ENCODE peak calls at places on chromosomes 16 and 17, in ten cellular contexts. R is fibroblast of the conjunctiva, E is T-helper 2 cell, K is NCI-H1048, I is GM10248, A is NCI-H2081, S is fibroblast of lung, O is activated T-helper 1 cell treated with Interleukin-2 at 50 U/mL for 16 hours, B is GF-D8, W is BJ. F is an unnamed sample.

GRCh38 chr17:61415374-61416210 is 15.9 kb downstream of the TBX2 start:
- DNase-seq in R (no peak), K (no peak), B (no peak), S (peak), E (no peak), A (no peak), W (no peak), O (no peak), I (no peak), F (no peak)

GRCh38 chr16:51327001-51327400 is 175.9 kb upstream of the SALL1 start:
- DNase-seq in B (no peak), K (no peak), S (peak), A (no peak), I (no peak), E (no peak), O (no peak), W (peak), R (peak), F (no peak)

GRCh38 chr16:85571813-85572619 is 41.1 kb upstream of the GSE1 start:
- DNase-seq in O (no peak), R (no peak), B (peak), A (no peak), S (no peak), I (peak), K (no peak), E (no peak), W (no peak), F (no peak)

GRCh38 chr17:77779711-77780539 is 178.6 kb upstream of the TNRC6C start:
- DNase-seq in O (no peak), B (no peak), R (no peak), S (no peak), E (no peak), A (no peak), K (no peak), I (no peak), W (no peak), F (no peak)

GRCh38 chr17:42287305-42288077 is 807 bp upstream of the STAT5A start:
- DNase-seq in A (no peak), K (no peak), E (peak), I (peak), S (peak), B (peak), R (no peak), W (no peak), O (no peak), F (no peak)

GRCh38 chr17:49851387-49852291 is 3.8 kb upstream of the TAC4 start:
- DNase-seq in R (no peak), K (no peak), W (no peak), O (peak), I (peak), A (peak), E (peak), S (peak), B (no peak), F (peak)

GRCh38 chr17:68399638-68400403 is 57.5 kb downstream of the WIPI1 start:
- DNase-seq in A (no peak), S (peak), W (no peak), O (no peak), E (no peak), R (peak), K (no peak), B (no peak), I (no peak), F (no peak)

GRCh38 chr17:32350662-32351418 is 883 bp downstream of the ZNF207 start:
- DNase-seq in S (peak), R (peak), I (peak), W (no peak), K (no peak), O (no peak), A (no peak), E (peak), B (peak), F (peak)

GRCh38 chr17:76551685-76552084 is 11.8 kb downstream of the PRCD start:
- DNase-seq in A (no peak), K (no peak), W (no peak), O (no peak), S (no peak), I (no peak), E (no peak), B (no peak), R (no peak), F (no peak)

GRCh38 chr16:71865173-71865863 is 18.7 kb downstream of the ZNF821 start:
- DNase-seq in A (no peak), I (no peak), R (no peak), K (no peak), O (no peak), W (no peak), B (no peak), S (no peak), E (no peak), F (no peak)

GRCh38 chr16:80500116-80500859 is 40.5 kb upstream of the DYNLRB2 start:
- DNase-seq in R (no peak), I (no peak), E (no peak), K (no peak), A (no peak), O (no peak), B (no peak), S (no peak), W (no peak), F (no peak)

GRCh38 chr16:3963203-3963602 is 82.7 kb upstream of the CREBBP start:
- DNase-seq in R (no peak), K (no peak), W (no peak), A (no peak), E (peak), I (no peak), B (no peak), S (no peak), O (peak), F (peak)

GRCh38 chr16:58499615-58500328 is at the start of gene NDRG4:
- DNase-seq in O (no peak), I (peak), E (peak), K (peak), S (peak), B (no peak), A (peak), R (peak), W (peak), F (peak)

GRCh38 chr17:35588196-35588920 is 1.2 kb downstream of the AP2B1 start:
- DNase-seq in O (no peak), I (peak), A (no peak), E (no peak), R (no peak), W (no peak), S (peak), K (no peak), B (no peak), F (no peak)

GRCh38 chr17:73192894-73193701 is at the start of gene COG1:
- DNase-seq in E (peak), R (peak), W (no peak), K (peak), S (peak), A (peak), O (peak), I (peak), B (peak), F (peak)

GRCh38 chr17:81009124-81009523 is 17.5 kb downstream of the CHMP6 start:
- DNase-seq in A (no peak), R (no peak), E (no peak), B (no peak), I (no peak), O (no peak), K (no peak), S (no peak), W (no peak), F (no peak)

GRCh38 chr16:65538945-65539344 is 417.1 kb upstream of the CDH11 start:
- DNase-seq in E (no peak), B (no peak), W (peak), O (no peak), K (no peak), I (no peak), R (no peak), A (no peak), S (no peak), F (no peak)

GRCh38 chr17:17930674-17931073 is 41.5 kb downstream of the TOM1L2 start:
- DNase-seq in R (no peak), S (no peak), E (no peak), W (no peak), A (no peak), B (no peak), I (no peak), O (no peak), K (no peak), F (no peak)

GRCh38 chr16:46673320-46674013 is 15.5 kb downstream of the VPS35 start:
- DNase-seq in K (no peak), A (peak), E (peak), B (peak), R (peak), O (no peak), W (no peak), I (peak), S (peak), F (peak)

GRCh38 chr16:30813821-30814189 is 26.8 kb upstream of the ZNF629 start:
- DNase-seq in I (no peak), B (no peak), S (no peak), R (no peak), E (no peak), O (no peak), K (no peak), A (no peak), W (no peak), F (no peak)

GRCh38 chr17:33210240-33210639 is 82.9 kb downstream of the ASIC2 start:
- DNase-seq in R (no peak), O (no peak), I (no peak), B (no peak), S (no peak), E (no peak), K (no peak), W (no peak), A (no peak), F (no peak)

GRCh38 chr17:50799582-50799981 is 32.3 kb upstream of the ANKRD40CL start:
- DNase-seq in R (no peak), S (no peak), B (no peak), O (no peak), W (no peak), E (no peak), K (no peak), I (no peak), A (no peak), F (no peak)

GRCh38 chr17:63943745-63944144 is 11.6 kb upstream of the CD79B start:
- DNase-seq in R (no peak), O (no peak), B (no peak), E (no peak), I (no peak), K (no peak), A (no peak), W (no peak), S (no peak), F (no peak)

GRCh38 chr16:10136916-10137315 is 45.3 kb downstream of the GRIN2A start:
- DNase-seq in K (no peak), A (no peak), E (no peak), R (no peak), W (no peak), I (no peak), O (no peak), S (no peak), B (no peak), F (no peak)

GRCh38 chr16:73846292-73846849 is 450.2 kb upstream of the PSMD7 start:
- DNase-seq in I (no peak), A (no peak), R (no peak), W (no peak), K (no peak), E (no peak), O (no peak), S (peak), B (no peak), F (no peak)

GRCh38 chr17:47742319-47743181 is 9.5 kb downstream of the TBX21 start:
- DNase-seq in K (no peak), B (no peak), I (peak), W (no peak), A (peak), R (no peak), E (peak), S (no peak), O (peak), F (no peak)

GRCh38 chr16:67264277-67264676 is 15.1 kb upstream of the PLEKHG4 start:
- DNase-seq in S (no peak), R (no peak), B (no peak), A (no peak), I (no peak), E (no peak), W (no peak), K (no peak), O (no peak), F (no peak)

GRCh38 chr16:67431077-67431804 is at the start of gene HSD11B2:
- DNase-seq in B (no peak), O (no peak), E (no peak), R (no peak), K (no peak), W (no peak), S (peak), A (peak), I (no peak), F (no peak)